ENCODE peak calls at places on chromosomes 11 and 22, in six cellular contexts. M is tibial artery, Z is endothelial cell, E is upper lobe of right lung, L is nephron progenitor cell, I is HL-60. T is an unnamed sample.
A peak's percentile ranks its signal among the peaks of the same experiment; 100 is the strongest.

GRCh38 chr11:44963071-44963575 is 12.4 kb upstream of the TP53I11 start:
- DNase-seq in M (no peak), Z (no peak), E (no peak), L (no peak), I (no peak), T (no peak)

GRCh38 chr11:74380746-74381439 is 17.3 kb downstream of the PGM2L1 start:
- DNase-seq in M (no peak), Z (no peak), E (no peak), L (no peak), I (no peak), T (no peak)

GRCh38 chr11:95065336-95065735 is 1.4 kb upstream of the SRSF8 start:
- DNase-seq in M (no peak), Z (no peak), E (no peak), L (no peak), I (no peak), T (no peak)

GRCh38 chr11:130721282-130721681 is 195.0 kb downstream of the SNX19 start:
- DNase-seq in M (no peak), Z (no peak), E (no peak), L (no peak), I (no peak), T (no peak)

GRCh38 chr22:49300241-49300640 is 527.4 kb downstream of the BRD1 start:
- DNase-seq in M (no peak), Z (no peak), E (peak; percentile 18), L (no peak), I (no peak), T (no peak)

GRCh38 chr11:94768602-94769511 is 701 bp downstream of the AMOTL1 start:
- DNase-seq in M (peak; percentile 33), Z (peak; percentile 57), E (peak; percentile 83), L (peak; percentile 71), I (no peak), T (no peak)

GRCh38 chr11:94131363-94132115 is 2.9 kb downstream of the PANX1 start:
- DNase-seq in M (peak; percentile 36), Z (no peak), E (no peak), L (no peak), I (no peak), T (no peak)

GRCh38 chr11:71428861-71429435 is 19.2 kb downstream of the DHCR7 start:
- DNase-seq in M (peak; percentile 80), Z (no peak), E (peak; percentile 65), L (no peak), I (no peak), T (no peak)

GRCh38 chr11:14384338-14384737 is 25.4 kb upstream of the RRAS2 start:
- DNase-seq in M (no peak), Z (no peak), E (no peak), L (no peak), I (no peak), T (no peak)

GRCh38 chr11:117075186-117075585 is 23.0 kb downstream of the SIK3 start:
- DNase-seq in M (no peak), Z (no peak), E (no peak), L (no peak), I (no peak), T (no peak)

GRCh38 chr11:6640985-6641701 is 14.5 kb downstream of the DCHS1 start:
- DNase-seq in M (no peak), Z (no peak), E (no peak), L (no peak), I (no peak), T (no peak)

GRCh38 chr22:44025171-44026065 is 1.3 kb downstream of the PARVB start:
- DNase-seq in M (peak; percentile 42), Z (no peak), E (peak; percentile 68), L (no peak), I (peak; percentile 72), T (peak; percentile 73)

GRCh38 chr11:70517996-70518907 is 119.9 kb downstream of the CTTN start:
- DNase-seq in M (no peak), Z (no peak), E (peak; percentile 33), L (no peak), I (no peak), T (no peak)

GRCh38 chr22:33906475-33906874 is 13.8 kb downstream of the LARGE1 start:
- DNase-seq in M (no peak), Z (no peak), E (no peak), L (no peak), I (no peak), T (no peak)

GRCh38 chr11:94735907-94736306 is 32.2 kb upstream of the AMOTL1 start:
- DNase-seq in M (no peak), Z (peak; percentile 22), E (no peak), L (no peak), I (no peak), T (no peak)

GRCh38 chr11:93236741-93237675 is 39.2 kb upstream of the SLC36A4 start:
- DNase-seq in M (no peak), Z (peak; percentile 48), E (no peak), L (peak; percentile 35), I (peak; percentile 57), T (no peak)

GRCh38 chr11:18633256-18634139 is 644 bp downstream of the SPTY2D1 start:
- DNase-seq in M (no peak), Z (no peak), E (no peak), L (peak; percentile 16), I (peak; percentile 21), T (no peak)

GRCh38 chr11:59144096-59144495 is 1.4 kb downstream of the FAM111A start:
- DNase-seq in M (no peak), Z (no peak), E (no peak), L (no peak), I (no peak), T (no peak)

GRCh38 chr11:15118431-15118830 is 3.7 kb downstream of the INSC start:
- DNase-seq in M (no peak), Z (no peak), E (no peak), L (no peak), I (no peak), T (no peak)

GRCh38 chr11:103108933-103109817 is at the start of gene DYNC2H1:
- DNase-seq in M (peak; percentile 85), Z (peak; percentile 90), E (peak; percentile 96), L (peak; percentile 87), I (peak; percentile 92), T (peak; percentile 72)
- TF ChIP-seq CTCF in M (peak; percentile 41), Z (peak; percentile 12), E (peak; percentile 59), L (peak; percentile 48), I (peak; percentile 26), T (peak; percentile 63)

GRCh38 chr22:50525104-50525958 is at the start of gene SCO2:
- DNase-seq in M (peak; percentile 95), Z (peak; percentile 97), E (peak; percentile 99), L (peak; percentile 98), I (peak; percentile 96), T (peak; percentile 93)
- TF ChIP-seq CTCF in M (peak; percentile 50), Z (peak; percentile 14), E (peak; percentile 41), L (peak; percentile 34), I (peak; percentile 1), T (no peak)

DNA sequence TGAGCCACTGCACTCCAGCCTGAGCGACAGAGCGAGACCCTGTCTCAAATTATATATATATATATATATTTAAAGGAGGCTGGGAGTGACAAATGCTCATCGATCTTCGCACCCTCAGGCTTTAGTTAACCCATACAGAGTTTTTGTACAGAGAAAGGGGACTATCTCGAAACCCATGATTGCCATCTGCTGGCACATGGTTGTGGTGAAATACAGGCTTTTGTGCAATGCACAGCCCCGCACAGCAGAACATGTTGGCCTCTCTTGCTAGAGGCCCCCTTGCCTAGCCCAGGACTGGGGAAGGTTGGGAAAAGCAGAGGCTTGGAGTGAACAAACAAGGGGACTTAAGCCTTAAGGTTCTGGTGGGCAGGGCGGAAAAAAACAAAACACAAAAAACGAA is 3.6 kb downstream of the MYBPC3 start:
- DNase-seq in M (no peak), Z (no peak), E (no peak), L (no peak), I (peak; percentile 74), T (no peak)
- TF ChIP-seq CTCF in M (no peak), Z (no peak), E (no peak), L (peak; percentile 14), I (peak; percentile 18), T (no peak)

GRCh38 chr11:40514124-40514523 is 945.3 kb downstream of the LRRC4C start:
- DNase-seq in M (no peak), Z (no peak), E (no peak), L (no peak), I (no peak), T (no peak)
- TF ChIP-seq CTCF in M (no peak), Z (no peak), E (no peak), L (no peak), I (no peak), T (no peak)

GRCh38 chr11:68753300-68753699 is 2.0 kb upstream of the TESMIN start:
- DNase-seq in M (no peak), Z (no peak), E (no peak), L (no peak), I (no peak), T (no peak)
- TF ChIP-seq CTCF in M (no peak), Z (no peak), E (no peak), L (no peak), I (no peak), T (no peak)

GRCh38 chr11:133832096-133833081 is 12.9 kb downstream of the SPATA19 start:
- DNase-seq in M (no peak), Z (no peak), E (no peak), L (no peak), I (no peak), T (no peak)

GRCh38 chr11:133829566-133829965 is 15.7 kb downstream of the SPATA19 start:
- DNase-seq in M (no peak), Z (no peak), E (no peak), L (no peak), I (no peak), T (no peak)

GRCh38 chr11:133833101-133833898 is 12.0 kb downstream of the SPATA19 start:
- DNase-seq in M (no peak), Z (no peak), E (no peak), L (no peak), I (no peak), T (no peak)

GRCh38 chr11:133828861-133829260 is 16.5 kb downstream of the SPATA19 start:
- DNase-seq in M (no peak), Z (no peak), E (no peak), L (no peak), I (no peak), T (no peak)

DNA sequence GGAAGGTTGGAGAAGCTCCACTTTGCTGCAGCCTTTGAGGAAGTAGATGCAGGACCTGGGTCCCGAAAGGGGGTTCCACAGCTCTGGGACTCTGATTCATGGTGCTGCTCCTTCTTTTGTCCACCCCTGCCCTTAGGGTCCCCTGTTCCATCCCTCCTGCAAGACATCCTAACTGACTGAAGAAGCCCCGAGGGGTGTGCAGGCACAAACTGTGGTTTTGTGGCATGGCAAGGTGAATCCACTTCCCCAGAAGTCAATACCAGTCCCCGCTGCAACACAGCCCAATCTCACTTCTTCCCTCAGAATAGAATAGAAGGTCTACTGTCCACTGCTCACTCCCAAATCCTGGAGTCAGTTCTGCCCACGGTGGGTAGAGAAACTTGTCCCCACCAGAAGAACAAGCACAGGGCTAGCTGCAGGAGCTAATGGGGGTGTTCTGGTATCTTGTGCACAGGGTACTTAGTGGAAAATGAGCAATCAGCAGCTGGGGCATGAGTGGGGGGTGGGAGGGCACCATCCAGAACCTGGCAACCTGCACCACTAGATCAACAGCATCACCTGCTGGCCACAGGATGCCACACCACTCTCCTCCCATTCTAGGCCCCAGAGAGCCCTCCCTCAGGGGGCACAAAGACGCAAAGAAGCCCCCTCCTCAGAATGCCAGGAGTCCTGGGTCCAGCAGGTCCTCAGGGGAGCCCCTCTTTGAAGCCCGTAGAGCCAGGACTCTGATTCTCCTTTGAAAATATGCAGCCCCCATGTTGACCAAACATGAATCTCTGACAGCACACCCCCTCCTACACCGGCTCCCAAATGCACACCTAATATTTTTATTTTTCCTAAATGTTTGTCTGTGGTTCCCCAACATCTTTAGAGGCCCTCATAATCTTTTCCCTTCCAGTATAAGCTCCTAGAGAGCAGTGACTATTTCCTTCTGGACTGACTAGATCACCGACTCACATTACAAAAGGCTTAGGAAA is 14.1 kb downstream of the SPATA19 start:
- DNase-seq in M (no peak), Z (no peak), E (no peak), L (no peak), I (no peak), T (no peak)
- TF ChIP-seq CTCF in M (no peak), Z (peak; percentile 64), E (peak; percentile 12), L (peak; percentile 42), I (no peak), T (no peak)

GRCh38 chr11:4647795-4648194 is 4.0 kb downstream of the OR51E1 start:
- DNase-seq in M (no peak), Z (no peak), E (no peak), L (no peak), I (no peak), T (no peak)
- TF ChIP-seq CTCF in M (no peak), Z (no peak), E (no peak), L (no peak), I (no peak), T (no peak)